ENCODE peak calls at places on chromosomes 2 and 18, in eight cellular contexts. One of them, this sample, is unnamed. For H3K27me3, the result is how much of the 10 kb centered on the place peaks cover.

GRCh38 chr2:28436525-28437051 is 43.9 kb downstream of the FOSL2 start:
- DNase-seq in heart left ventricle: no peak
- DNase-seq in sigmoid colon: peak
- DNase-seq in upper lobe of right lung: no peak
- DNase-seq in PC-9: peak
- DNase-seq in IMR-90: no peak
- DNase-seq in fibroblast of lung: no peak
- DNase-seq in dorsolateral prefrontal cortex: no peak
- DNase-seq in this sample: no peak

GRCh38 chr2:10332402-10333246 is 29.9 kb downstream of the HPCAL1 start:
- DNase-seq in heart left ventricle: no peak
- DNase-seq in sigmoid colon: no peak
- DNase-seq in upper lobe of right lung: no peak
- DNase-seq in PC-9: no peak
- DNase-seq in IMR-90: no peak
- DNase-seq in fibroblast of lung: no peak
- DNase-seq in dorsolateral prefrontal cortex: no peak
- DNase-seq in this sample: no peak

GRCh38 chr2:12379143-12379542 is 337.6 kb upstream of the TRIB2 start:
- DNase-seq in heart left ventricle: no peak
- DNase-seq in sigmoid colon: no peak
- DNase-seq in upper lobe of right lung: no peak
- DNase-seq in PC-9: no peak
- DNase-seq in IMR-90: no peak
- DNase-seq in fibroblast of lung: no peak
- DNase-seq in dorsolateral prefrontal cortex: no peak
- DNase-seq in this sample: no peak

GRCh38 chr18:23072079-23072478 is 63.2 kb upstream of the CABLES1 start:
- DNase-seq in heart left ventricle: no peak
- DNase-seq in sigmoid colon: no peak
- DNase-seq in upper lobe of right lung: no peak
- DNase-seq in PC-9: no peak
- DNase-seq in IMR-90: no peak
- DNase-seq in fibroblast of lung: no peak
- DNase-seq in dorsolateral prefrontal cortex: no peak
- DNase-seq in this sample: no peak

GRCh38 chr2:121944072-121944829 is 188.8 kb downstream of the TSN start:
- DNase-seq in heart left ventricle: peak
- DNase-seq in sigmoid colon: no peak
- DNase-seq in upper lobe of right lung: no peak
- DNase-seq in PC-9: no peak
- DNase-seq in IMR-90: peak
- DNase-seq in fibroblast of lung: peak
- DNase-seq in dorsolateral prefrontal cortex: no peak
- DNase-seq in this sample: peak

GRCh38 chr2:137316075-137316474 is 550.7 kb downstream of the THSD7B start:
- DNase-seq in heart left ventricle: no peak
- DNase-seq in sigmoid colon: no peak
- DNase-seq in upper lobe of right lung: no peak
- DNase-seq in PC-9: no peak
- DNase-seq in IMR-90: no peak
- DNase-seq in fibroblast of lung: no peak
- DNase-seq in dorsolateral prefrontal cortex: no peak
- DNase-seq in this sample: no peak

GRCh38 chr2:120418174-120418787 is 72.3 kb downstream of the INHBB start:
- DNase-seq in heart left ventricle: no peak
- DNase-seq in sigmoid colon: no peak
- DNase-seq in upper lobe of right lung: peak
- DNase-seq in PC-9: no peak
- DNase-seq in IMR-90: no peak
- DNase-seq in fibroblast of lung: no peak
- DNase-seq in dorsolateral prefrontal cortex: no peak
- DNase-seq in this sample: no peak

GRCh38 chr2:181784556-181784955 is 104.2 kb upstream of the NEUROD1 start:
- DNase-seq in heart left ventricle: no peak
- DNase-seq in sigmoid colon: no peak
- DNase-seq in upper lobe of right lung: no peak
- DNase-seq in PC-9: peak
- DNase-seq in IMR-90: peak
- DNase-seq in fibroblast of lung: peak
- DNase-seq in dorsolateral prefrontal cortex: no peak
- DNase-seq in this sample: no peak

GRCh38 chr18:32906506-32907214 is 133.8 kb upstream of the KLHL14 start:
- DNase-seq in heart left ventricle: no peak
- DNase-seq in sigmoid colon: no peak
- DNase-seq in upper lobe of right lung: no peak
- DNase-seq in PC-9: no peak
- DNase-seq in IMR-90: no peak
- DNase-seq in fibroblast of lung: no peak
- DNase-seq in dorsolateral prefrontal cortex: no peak
- DNase-seq in this sample: no peak

GRCh38 chr2:62216616-62217015 is 20.7 kb downstream of the B3GNT2 start:
- DNase-seq in heart left ventricle: no peak
- DNase-seq in sigmoid colon: no peak
- DNase-seq in upper lobe of right lung: no peak
- DNase-seq in PC-9: no peak
- DNase-seq in IMR-90: peak
- DNase-seq in fibroblast of lung: peak
- DNase-seq in dorsolateral prefrontal cortex: no peak
- DNase-seq in this sample: peak

GRCh38 chr2:234308814-234309195 is 188.1 kb downstream of the ARL4C start:
- DNase-seq in heart left ventricle: no peak
- DNase-seq in sigmoid colon: no peak
- DNase-seq in upper lobe of right lung: no peak
- DNase-seq in PC-9: peak
- DNase-seq in IMR-90: peak
- DNase-seq in fibroblast of lung: peak
- DNase-seq in dorsolateral prefrontal cortex: no peak
- DNase-seq in this sample: no peak

GRCh38 chr2:133365117-133365516 is 203.1 kb downstream of the NCKAP5 start:
- DNase-seq in heart left ventricle: no peak
- DNase-seq in sigmoid colon: no peak
- DNase-seq in upper lobe of right lung: no peak
- DNase-seq in PC-9: no peak
- DNase-seq in IMR-90: peak
- DNase-seq in fibroblast of lung: no peak
- DNase-seq in dorsolateral prefrontal cortex: no peak
- DNase-seq in this sample: no peak

GRCh38 chr2:109058215-109058614 is 69.2 kb upstream of the EDAR start:
- DNase-seq in heart left ventricle: peak
- DNase-seq in sigmoid colon: no peak
- DNase-seq in upper lobe of right lung: no peak
- DNase-seq in PC-9: no peak
- DNase-seq in IMR-90: no peak
- DNase-seq in fibroblast of lung: no peak
- DNase-seq in dorsolateral prefrontal cortex: no peak
- DNase-seq in this sample: no peak

GRCh38 chr2:207143474-207144190 is 22.1 kb downstream of the KLF7 start:
- DNase-seq in heart left ventricle: peak
- DNase-seq in sigmoid colon: peak
- DNase-seq in upper lobe of right lung: peak
- DNase-seq in PC-9: no peak
- DNase-seq in IMR-90: no peak
- DNase-seq in fibroblast of lung: peak
- DNase-seq in dorsolateral prefrontal cortex: no peak
- DNase-seq in this sample: no peak

GRCh38 chr2:10382313-10383061 is 65.6 kb downstream of the ODC1 start:
- DNase-seq in heart left ventricle: peak
- DNase-seq in sigmoid colon: no peak
- DNase-seq in upper lobe of right lung: peak
- DNase-seq in PC-9: no peak
- DNase-seq in IMR-90: no peak
- DNase-seq in fibroblast of lung: no peak
- DNase-seq in dorsolateral prefrontal cortex: no peak
- DNase-seq in this sample: no peak

GRCh38 chr2:224613543-224614317 is 28.6 kb upstream of the CUL3 start:
- DNase-seq in heart left ventricle: no peak
- DNase-seq in sigmoid colon: no peak
- DNase-seq in upper lobe of right lung: no peak
- DNase-seq in PC-9: no peak
- DNase-seq in IMR-90: no peak
- DNase-seq in fibroblast of lung: no peak
- DNase-seq in dorsolateral prefrontal cortex: no peak
- DNase-seq in this sample: no peak

GRCh38 chr2:224612581-224612980 is 27.4 kb upstream of the CUL3 start:
- DNase-seq in heart left ventricle: no peak
- DNase-seq in sigmoid colon: no peak
- DNase-seq in upper lobe of right lung: no peak
- DNase-seq in PC-9: no peak
- DNase-seq in IMR-90: no peak
- DNase-seq in fibroblast of lung: no peak
- DNase-seq in dorsolateral prefrontal cortex: no peak
- DNase-seq in this sample: peak

GRCh38 chr2:224608104-224608503 is 22.9 kb upstream of the CUL3 start:
- DNase-seq in heart left ventricle: no peak
- DNase-seq in sigmoid colon: no peak
- DNase-seq in upper lobe of right lung: no peak
- DNase-seq in PC-9: no peak
- DNase-seq in IMR-90: no peak
- DNase-seq in fibroblast of lung: no peak
- DNase-seq in dorsolateral prefrontal cortex: no peak
- DNase-seq in this sample: no peak

GRCh38 chr2:224611938-224612337 is 26.8 kb upstream of the CUL3 start:
- DNase-seq in heart left ventricle: no peak
- DNase-seq in sigmoid colon: no peak
- DNase-seq in upper lobe of right lung: no peak
- DNase-seq in PC-9: no peak
- DNase-seq in IMR-90: no peak
- DNase-seq in fibroblast of lung: no peak
- DNase-seq in dorsolateral prefrontal cortex: no peak
- DNase-seq in this sample: no peak
- TF ChIP-seq CTCF in heart left ventricle: no peak
- TF ChIP-seq CTCF in sigmoid colon: no peak
- TF ChIP-seq CTCF in upper lobe of right lung: no peak
- TF ChIP-seq CTCF in PC-9: peak
- TF ChIP-seq CTCF in IMR-90: no peak
- TF ChIP-seq CTCF in fibroblast of lung: no peak
- TF ChIP-seq CTCF in dorsolateral prefrontal cortex: no peak
- TF ChIP-seq CTCF in this sample: no peak

GRCh38 chr18:500556-501405 is at the start of gene COLEC12:
- DNase-seq in heart left ventricle: peak
- DNase-seq in sigmoid colon: peak
- DNase-seq in upper lobe of right lung: peak
- DNase-seq in PC-9: no peak
- DNase-seq in IMR-90: no peak
- DNase-seq in fibroblast of lung: no peak
- DNase-seq in dorsolateral prefrontal cortex: no peak
- DNase-seq in this sample: no peak

GRCh38 chr18:498901-499300 is 1.6 kb downstream of the COLEC12 start:
- DNase-seq in heart left ventricle: no peak
- DNase-seq in sigmoid colon: no peak
- DNase-seq in upper lobe of right lung: no peak
- DNase-seq in PC-9: no peak
- DNase-seq in IMR-90: no peak
- DNase-seq in fibroblast of lung: no peak
- DNase-seq in dorsolateral prefrontal cortex: no peak
- DNase-seq in this sample: no peak

GRCh38 chr18:500230-500555 is 308 bp downstream of the COLEC12 start:
- DNase-seq in heart left ventricle: peak
- DNase-seq in sigmoid colon: peak
- DNase-seq in upper lobe of right lung: no peak
- DNase-seq in PC-9: no peak
- DNase-seq in IMR-90: no peak
- DNase-seq in fibroblast of lung: no peak
- DNase-seq in dorsolateral prefrontal cortex: no peak
- DNase-seq in this sample: no peak

GRCh38 chr18:499351-500229 is 911 bp downstream of the COLEC12 start:
- DNase-seq in heart left ventricle: no peak
- DNase-seq in sigmoid colon: peak
- DNase-seq in upper lobe of right lung: peak
- DNase-seq in PC-9: no peak
- DNase-seq in IMR-90: peak
- DNase-seq in fibroblast of lung: peak
- DNase-seq in dorsolateral prefrontal cortex: no peak
- DNase-seq in this sample: peak

GRCh38 chr18:501406-501714 is 859 bp upstream of the COLEC12 start:
- DNase-seq in heart left ventricle: no peak
- DNase-seq in sigmoid colon: no peak
- DNase-seq in upper lobe of right lung: no peak
- DNase-seq in PC-9: no peak
- DNase-seq in IMR-90: no peak
- DNase-seq in fibroblast of lung: no peak
- DNase-seq in dorsolateral prefrontal cortex: no peak
- DNase-seq in this sample: no peak
- H3K4me3 ChIP-seq in heart left ventricle: peak
- H3K4me3 ChIP-seq in sigmoid colon: no peak
- H3K4me3 ChIP-seq in upper lobe of right lung: peak
- H3K4me3 ChIP-seq in PC-9: no peak
- H3K4me3 ChIP-seq in IMR-90: no peak
- H3K4me3 ChIP-seq in fibroblast of lung: no peak
- H3K4me3 ChIP-seq in dorsolateral prefrontal cortex: peak
- H3K4me3 ChIP-seq in this sample: no peak

DNA sequence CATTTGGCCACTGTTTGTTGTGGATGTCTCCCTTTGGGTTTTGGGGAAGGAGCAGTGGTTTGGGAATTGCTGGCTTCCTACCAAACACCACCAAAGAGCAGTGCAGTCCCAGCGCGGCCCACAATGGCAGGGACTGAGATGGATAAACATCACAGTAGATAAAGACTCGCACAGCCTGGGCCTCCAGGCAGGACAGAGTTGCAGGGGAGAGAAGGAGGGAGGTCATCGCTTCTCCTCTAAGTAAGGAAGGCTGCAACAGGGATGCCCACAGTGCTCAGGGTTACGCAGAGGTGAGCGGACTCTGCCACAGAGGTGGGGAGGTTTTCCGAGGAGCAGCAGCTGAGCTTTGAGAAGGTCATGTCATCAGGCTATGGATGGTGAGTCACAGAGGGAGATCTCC is 148.4 kb downstream of the MYT1L start:
- DNase-seq in heart left ventricle: no peak
- DNase-seq in sigmoid colon: no peak
- DNase-seq in upper lobe of right lung: no peak
- DNase-seq in PC-9: no peak
- DNase-seq in IMR-90: no peak
- DNase-seq in fibroblast of lung: no peak
- DNase-seq in dorsolateral prefrontal cortex: no peak
- DNase-seq in this sample: no peak
- H3K27me3 ChIP-seq in heart left ventricle: under half
- H3K27me3 ChIP-seq in sigmoid colon: under half
- H3K27me3 ChIP-seq in upper lobe of right lung: under half
- H3K27me3 ChIP-seq in PC-9: under half
- H3K27me3 ChIP-seq in IMR-90: under half
- H3K27me3 ChIP-seq in fibroblast of lung: under half
- H3K27me3 ChIP-seq in dorsolateral prefrontal cortex: under half
- H3K27me3 ChIP-seq in this sample: under half

DNA sequence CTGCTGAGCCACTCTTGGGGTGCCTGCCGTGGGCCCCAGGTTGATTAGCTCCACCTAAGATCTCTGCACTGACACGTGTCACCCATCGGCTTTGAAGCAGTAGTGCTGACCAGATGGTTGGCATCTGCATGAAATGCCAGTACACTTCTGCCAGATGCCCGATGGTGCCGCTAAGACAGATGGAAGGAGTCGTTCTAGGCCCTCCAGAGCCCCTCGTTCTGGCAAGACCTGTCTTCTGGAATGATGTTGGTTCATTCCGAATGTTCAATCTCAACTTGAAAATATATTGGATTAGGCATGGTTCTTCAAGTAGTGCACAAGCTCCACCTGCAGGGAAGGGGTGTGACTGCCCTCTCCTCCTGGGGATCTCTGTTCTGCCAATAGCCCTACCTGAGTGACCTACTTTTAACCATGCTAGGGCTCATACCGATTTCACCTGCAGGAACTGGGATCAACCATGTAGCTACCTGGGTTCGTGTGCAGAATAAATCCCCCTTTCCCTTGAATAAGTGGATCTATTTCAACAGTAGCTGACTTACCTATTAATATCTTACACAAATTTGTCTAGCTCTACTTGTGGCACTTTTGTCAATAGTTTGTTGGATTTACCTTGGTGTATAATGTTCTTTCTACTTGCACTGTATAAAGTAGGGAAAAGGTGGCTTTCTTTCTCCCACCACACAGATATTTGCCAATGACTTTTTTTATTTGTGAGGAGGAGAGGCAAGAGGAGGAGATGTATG is 342.6 kb downstream of the CTNNA2 start:
- DNase-seq in heart left ventricle: no peak
- DNase-seq in sigmoid colon: no peak
- DNase-seq in upper lobe of right lung: no peak
- DNase-seq in PC-9: no peak
- DNase-seq in IMR-90: peak
- DNase-seq in fibroblast of lung: no peak
- DNase-seq in dorsolateral prefrontal cortex: peak
- DNase-seq in this sample: no peak
- TF ChIP-seq CTCF in heart left ventricle: no peak
- TF ChIP-seq CTCF in sigmoid colon: no peak
- TF ChIP-seq CTCF in upper lobe of right lung: peak
- TF ChIP-seq CTCF in PC-9: no peak
- TF ChIP-seq CTCF in IMR-90: peak
- TF ChIP-seq CTCF in fibroblast of lung: no peak
- TF ChIP-seq CTCF in dorsolateral prefrontal cortex: peak
- TF ChIP-seq CTCF in this sample: peak

This sample was measured in BJ.